ENCODE peak calls at places on chromosomes 13 and 19, in five cellular contexts. Y, Z, F, A and O are unnamed samples.

GRCh38 chr13:26017196-26017921 is 34.5 kb downstream of the SHISA2 start:
- DNase-seq in Y (peak; percentile 54), Z (peak; percentile 70), F (no peak), A (no peak), O (no peak)

GRCh38 chr13:29922281-29922821 is 71.9 kb upstream of the UBL3 start:
- DNase-seq in Y (peak; percentile 25), Z (no peak), F (no peak), A (no peak), O (no peak)

GRCh38 chr13:50731400-50731799 is 112.1 kb downstream of the DLEU7 start:
- DNase-seq in Y (peak; percentile 75), Z (no peak), F (no peak), A (peak; percentile 63), O (no peak)

GRCh38 chr19:10201176-10201575 is 6.4 kb upstream of the DNMT1 start:
- DNase-seq in Y (no peak), Z (no peak), F (no peak), A (no peak), O (no peak)

GRCh38 chr19:6250024-6250605 is 29.7 kb downstream of the MLLT1 start:
- DNase-seq in Y (peak; percentile 44), Z (no peak), F (no peak), A (no peak), O (no peak)

GRCh38 chr13:102846261-102847015 is 606 bp downstream of the ERCC5 start:
- DNase-seq in Y (peak; percentile 49), Z (peak; percentile 40), F (peak; percentile 72), A (peak; percentile 70), O (no peak)

GRCh38 chr19:47492571-47493377 is 8.8 kb upstream of the KPTN start:
- DNase-seq in Y (no peak), Z (no peak), F (no peak), A (no peak), O (no peak)

GRCh38 chr13:37485766-37486165 is 112.8 kb downstream of the POSTN start:
- DNase-seq in Y (peak; percentile 41), Z (no peak), F (no peak), A (no peak), O (no peak)

GRCh38 chr13:24692541-24692940 is 12.3 kb downstream of the ATP12A start:
- DNase-seq in Y (peak; percentile 82), Z (no peak), F (peak; percentile 72), A (no peak), O (no peak)

GRCh38 chr19:54136086-54136863 is 1.3 kb upstream of the CNOT3 start:
- DNase-seq in Y (no peak), Z (no peak), F (no peak), A (no peak), O (peak; percentile 43)

GRCh38 chr13:30564489-30564888 is 53.2 kb upstream of the USPL1 start:
- DNase-seq in Y (no peak), Z (no peak), F (no peak), A (no peak), O (no peak)

GRCh38 chr19:18425515-18426415 is 6.6 kb downstream of the SSBP4 start:
- DNase-seq in Y (peak; percentile 72), Z (no peak), F (peak; percentile 90), A (no peak), O (no peak)

GRCh38 chr13:112065521-112065866 is 1.5 kb upstream of the SOX1 start:
- DNase-seq in Y (no peak), Z (no peak), F (no peak), A (no peak), O (no peak)

GRCh38 chr19:409515-410242 is 732 bp upstream of the C2CD4C start:
- DNase-seq in Y (no peak), Z (no peak), F (peak; percentile 35), A (no peak), O (no peak)

GRCh38 chr19:47157455-47158321 is 27.1 kb downstream of the SAE1 start:
- DNase-seq in Y (peak; percentile 83), Z (peak; percentile 33), F (peak; percentile 73), A (peak; percentile 39), O (no peak)

GRCh38 chr13:50706505-50706904 is 137.0 kb downstream of the DLEU7 start:
- DNase-seq in Y (no peak), Z (no peak), F (no peak), A (no peak), O (no peak)

GRCh38 chr13:102117175-102117830 is 284.5 kb downstream of the FGF14 start:
- DNase-seq in Y (no peak), Z (no peak), F (no peak), A (no peak), O (no peak)

GRCh38 chr19:51511353-51511752 is 9.8 kb upstream of the SIGLEC12 start:
- DNase-seq in Y (peak; percentile 26), Z (no peak), F (no peak), A (peak; percentile 28), O (no peak)

GRCh38 chr19:15836345-15836594 is 20.8 kb upstream of the OR10H1 start:
- DNase-seq in Y (no peak), Z (no peak), F (no peak), A (no peak), O (no peak)

GRCh38 chr19:5127710-5128109 is 158.8 kb downstream of the KDM4B start:
- DNase-seq in Y (no peak), Z (no peak), F (no peak), A (no peak), O (no peak)

GRCh38 chr13:61029064-61029463 is 386.6 kb downstream of the PCDH20 start:
- DNase-seq in Y (no peak), Z (no peak), F (no peak), A (peak; percentile 2), O (no peak)

GRCh38 chr19:36152061-36152885 is at the start of gene COX7A1:
- DNase-seq in Y (peak; percentile 74), Z (no peak), F (peak; percentile 85), A (no peak), O (no peak)

GRCh38 chr13:75705395-75705794 is 69.3 kb downstream of the LMO7 start:
- DNase-seq in Y (peak; percentile 39), Z (no peak), F (no peak), A (no peak), O (no peak)

GRCh38 chr13:89852570-89852969 is 1494.9 kb upstream of the MIR17HG start:
- DNase-seq in Y (no peak), Z (no peak), F (no peak), A (peak; percentile 32), O (no peak)

GRCh38 chr13:83065136-83065535 is 817.1 kb downstream of the SLITRK1 start:
- DNase-seq in Y (peak; percentile 97), Z (no peak), F (peak; percentile 90), A (no peak), O (no peak)

GRCh38 chr13:51818276-51818675 is 14.3 kb upstream of the DHRS12 start:
- DNase-seq in Y (no peak), Z (no peak), F (no peak), A (no peak), O (no peak)

GRCh38 chr19:28940751-28941500 is 272.0 kb downstream of the UQCRFS1 start:
- DNase-seq in Y (peak; percentile 80), Z (no peak), F (no peak), A (no peak), O (no peak)

GRCh38 chr19:33795370-33796163 is 1.1 kb upstream of the KCTD15 start:
- DNase-seq in Y (peak; percentile 96), Z (peak; percentile 85), F (peak; percentile 88), A (peak; percentile 83), O (peak; percentile 95)

GRCh38 chr13:100208002-100208401 is 119.1 kb downstream of the PCCA start:
- DNase-seq in Y (no peak), Z (no peak), F (no peak), A (no peak), O (no peak)

GRCh38 chr13:98476106-98476505 is 100.8 kb downstream of the STK24 start:
- DNase-seq in Y (peak; percentile 23), Z (no peak), F (no peak), A (peak; percentile 79), O (no peak)

GRCh38 chr13:45781553-45782326 is 69.8 kb downstream of the SIAH3 start:
- DNase-seq in Y (peak; percentile 3), Z (peak; percentile 79), F (no peak), A (no peak), O (no peak)